ENCODE peak calls at places on chromosomes 2 and 18, in nine cellular contexts. M is AG04450, L is Peyer's patch, O is adrenal gland, S is lower lobe of right lung, Y is heart left ventricle, C is upper lobe of right lung, N is tibial artery, X is ascending aorta. V is an unnamed sample.

GRCh38 chr2:1746174-1747064 is 2.1 kb upstream of the PXDN start:
- DNase-seq in X (peak), Y (peak), S (no peak), C (peak), M (no peak), N (no peak), O (no peak), L (no peak), V (no peak)

GRCh38 chr2:213476641-213477040 is 192.4 kb downstream of the SPAG16 start:
- DNase-seq in X (no peak), S (no peak), L (no peak), O (no peak), M (no peak), Y (no peak), C (no peak), N (no peak), V (no peak)

GRCh38 chr18:52903858-52904257 is 563.9 kb downstream of the DCC start:
- DNase-seq in O (peak), C (no peak), L (peak), M (no peak), N (no peak), X (no peak), Y (no peak), S (peak), V (no peak)

GRCh38 chr2:64812298-64812697 is 158.6 kb upstream of the SERTAD2 start:
- DNase-seq in X (no peak), C (no peak), S (no peak), O (no peak), Y (no peak), N (no peak), L (no peak), M (no peak), V (no peak)

GRCh38 chr18:2515408-2515807 is 55.9 kb downstream of the METTL4 start:
- DNase-seq in N (no peak), M (peak), Y (no peak), S (no peak), C (no peak), X (no peak), O (no peak), L (no peak), V (no peak)

GRCh38 chr2:128401680-128402079 is 83.0 kb upstream of the HS6ST1 start:
- DNase-seq in L (no peak), O (no peak), N (peak), X (peak), C (peak), M (no peak), S (no peak), Y (no peak), V (no peak)

GRCh38 chr2:224221455-224221913 is 180.4 kb downstream of the FAM124B start:
- DNase-seq in N (no peak), C (no peak), Y (no peak), S (no peak), O (no peak), L (no peak), X (no peak), M (peak), V (no peak)

GRCh38 chr2:167681646-167682045 is 565.7 kb downstream of the STK39 start:
- DNase-seq in N (no peak), M (no peak), Y (no peak), S (no peak), O (no peak), X (no peak), L (no peak), C (no peak), V (no peak)

GRCh38 chr2:49255325-49256023 is 101.2 kb upstream of the FSHR start:
- DNase-seq in N (no peak), O (no peak), X (no peak), S (no peak), L (no peak), M (no peak), Y (no peak), C (no peak), V (peak)

GRCh38 chr18:11154369-11154982 is 5.1 kb upstream of the PIEZO2 start:
- DNase-seq in Y (no peak), O (no peak), X (no peak), S (no peak), C (no peak), M (peak), L (no peak), N (no peak), V (no peak)

GRCh38 chr2:158539176-158539895 is 82.6 kb downstream of the PKP4 start:
- DNase-seq in O (no peak), M (peak), S (no peak), X (no peak), L (no peak), C (no peak), N (no peak), Y (no peak), V (peak)

GRCh38 chr2:134897932-134898331 is 20.7 kb upstream of the CCNT2 start:
- DNase-seq in N (no peak), X (no peak), M (no peak), Y (no peak), S (no peak), C (no peak), O (no peak), L (no peak), V (no peak)

GRCh38 chr2:224892574-224893204 is 149.6 kb downstream of the DOCK10 start:
- DNase-seq in X (no peak), S (no peak), N (no peak), C (no peak), O (no peak), M (no peak), Y (no peak), L (no peak), V (no peak)

GRCh38 chr2:215684448-215685217 is 248.8 kb upstream of the FN1 start:
- DNase-seq in M (no peak), L (no peak), X (no peak), Y (no peak), N (no peak), O (no peak), S (no peak), C (no peak), V (no peak)

GRCh38 chr2:53756644-53757043 is 11.0 kb upstream of the CHAC2 start:
- DNase-seq in Y (no peak), L (no peak), X (no peak), C (no peak), M (no peak), O (no peak), S (no peak), N (no peak), V (no peak)

GRCh38 chr2:240465268-240465764 is 29.9 kb downstream of the GPC1 start:
- DNase-seq in X (peak), L (no peak), Y (peak), S (peak), M (no peak), C (no peak), O (peak), N (peak), V (peak)

GRCh38 chr2:140338827-140339226 is 1558.6 kb upstream of the NXPH2 start:
- DNase-seq in N (no peak), Y (no peak), C (no peak), X (no peak), S (no peak), L (no peak), O (no peak), M (no peak), V (no peak)

GRCh38 chr2:36680012-36680411 is 16.5 kb upstream of the VIT start:
- DNase-seq in O (no peak), N (no peak), C (no peak), Y (no peak), L (no peak), M (no peak), S (no peak), X (no peak), V (no peak)

GRCh38 chr2:16291226-16291625 is 350.9 kb downstream of the MYCN start:
- DNase-seq in C (no peak), Y (no peak), X (no peak), O (no peak), S (no peak), M (no peak), L (no peak), N (no peak), V (no peak)

GRCh38 chr2:240564571-240565266 is 3.6 kb upstream of the RNPEPL1 start:
- DNase-seq in C (no peak), N (peak), O (peak), L (peak), X (no peak), S (no peak), Y (no peak), M (no peak), V (no peak)

GRCh38 chr2:102520009-102520408 is 47.0 kb downstream of the SLC9A4 start:
- DNase-seq in O (no peak), Y (no peak), N (no peak), L (peak), X (no peak), M (no peak), C (no peak), S (no peak), V (peak)

GRCh38 chr2:165952600-165953210 is 871 bp downstream of the TTC21B start:
- DNase-seq in O (no peak), Y (no peak), S (no peak), X (no peak), N (no peak), C (no peak), M (no peak), L (no peak), V (no peak)

GRCh38 chr18:39441648-39442047 is 1876.0 kb upstream of the CELF4 start:
- DNase-seq in C (no peak), O (no peak), X (no peak), M (no peak), Y (no peak), L (no peak), S (no peak), N (no peak), V (no peak)

GRCh38 chr2:143939976-143940375 is 579.9 kb downstream of the ZEB2 start:
- DNase-seq in O (no peak), M (no peak), Y (no peak), C (no peak), L (no peak), N (no peak), X (no peak), S (no peak), V (no peak)

GRCh38 chr2:231104115-231104713 is 20.6 kb downstream of the HTR2B start:
- DNase-seq in O (peak), Y (peak), M (peak), N (peak), L (peak), C (no peak), X (peak), S (no peak), V (peak)

GRCh38 chr18:9951022-9951859 is 37.4 kb downstream of the VAPA start:
- DNase-seq in O (no peak), M (peak), N (no peak), L (no peak), Y (no peak), S (no peak), X (no peak), C (no peak), V (no peak)

GRCh38 chr2:229575569-229576315 is 138.6 kb downstream of the DNER start:
- DNase-seq in X (no peak), L (no peak), S (no peak), O (no peak), N (no peak), M (no peak), Y (no peak), C (no peak), V (no peak)

GRCh38 chr18:28973324-28973723 is 796.4 kb upstream of the CDH2 start:
- DNase-seq in X (no peak), C (no peak), S (no peak), L (no peak), N (no peak), M (no peak), O (no peak), Y (no peak), V (no peak)

DNA sequence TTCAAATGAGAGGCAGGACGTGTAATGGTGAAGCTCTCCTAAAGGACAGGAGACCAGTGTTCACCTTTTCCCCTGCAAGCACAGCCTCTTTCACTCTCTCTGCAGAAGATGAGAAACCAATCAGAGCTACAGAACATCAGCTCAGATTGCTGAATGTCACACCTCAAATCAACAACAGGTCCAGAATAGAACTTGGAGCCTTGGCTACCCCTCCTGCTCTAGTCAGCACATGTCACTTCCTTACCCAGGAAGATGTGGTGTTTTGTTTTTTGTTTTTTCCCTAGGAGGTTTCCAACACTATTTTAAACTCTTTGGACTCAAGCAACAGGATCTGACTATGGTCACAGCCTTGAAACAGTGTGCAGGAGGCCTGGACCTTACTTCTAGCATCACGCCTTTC is 41.3 kb upstream of the PCBP1 start:
- DNase-seq in L (no peak), Y (no peak), M (no peak), O (no peak), N (no peak), C (no peak), S (no peak), X (no peak), V (no peak)
- H3K27ac ChIP-seq in L (peak), Y (peak), M (no peak), O (peak), N (no peak), C (peak), S (peak), X (no peak), V (no peak)

DNA sequence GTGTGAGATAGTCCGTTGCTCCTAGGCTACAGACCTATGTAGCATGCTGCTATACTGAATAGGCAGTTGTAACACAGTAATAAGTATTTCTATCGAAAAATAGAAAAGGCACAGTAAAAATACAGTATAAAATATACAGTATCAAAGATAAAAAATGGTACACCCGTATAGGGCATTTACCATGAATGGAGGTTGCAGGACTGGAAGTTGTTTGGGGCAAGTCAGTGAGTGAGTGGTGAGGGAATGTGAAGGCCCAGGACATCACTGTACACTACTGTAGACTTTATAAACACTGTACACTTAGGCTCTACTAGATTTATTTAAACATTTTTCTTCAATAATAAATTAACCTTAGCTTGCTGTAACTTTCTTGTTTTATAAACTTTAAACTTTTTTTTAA is 3.5 kb downstream of the MAP3K20 start:
- DNase-seq in S (no peak), O (no peak), X (no peak), Y (no peak), C (no peak), L (no peak), M (no peak), N (no peak), V (no peak)
- H3K27ac ChIP-seq in S (no peak), O (no peak), X (no peak), Y (peak), C (no peak), L (no peak), M (no peak), N (peak), V (no peak)

GRCh38 chr2:69947078-69947801 is 14.2 kb downstream of the ASPRV1 start:
- DNase-seq in L (no peak), X (no peak), O (no peak), N (no peak), C (no peak), M (no peak), Y (no peak), S (no peak), V (no peak)

GRCh38 chr2:69946351-69947077 is 14.9 kb downstream of the ASPRV1 start:
- DNase-seq in Y (no peak), C (no peak), N (no peak), S (no peak), L (no peak), O (no peak), M (no peak), X (no peak), V (no peak)

GRCh38 chr2:69945447-69945846 is 16.0 kb downstream of the ASPRV1 start:
- DNase-seq in S (peak), O (no peak), Y (peak), N (no peak), C (peak), M (no peak), L (no peak), X (no peak), V (no peak)

GRCh38 chr2:69943841-69944604 is 17.4 kb downstream of the ASPRV1 start:
- DNase-seq in C (no peak), Y (no peak), X (no peak), O (no peak), M (no peak), S (no peak), L (no peak), N (no peak), V (no peak)

DNA sequence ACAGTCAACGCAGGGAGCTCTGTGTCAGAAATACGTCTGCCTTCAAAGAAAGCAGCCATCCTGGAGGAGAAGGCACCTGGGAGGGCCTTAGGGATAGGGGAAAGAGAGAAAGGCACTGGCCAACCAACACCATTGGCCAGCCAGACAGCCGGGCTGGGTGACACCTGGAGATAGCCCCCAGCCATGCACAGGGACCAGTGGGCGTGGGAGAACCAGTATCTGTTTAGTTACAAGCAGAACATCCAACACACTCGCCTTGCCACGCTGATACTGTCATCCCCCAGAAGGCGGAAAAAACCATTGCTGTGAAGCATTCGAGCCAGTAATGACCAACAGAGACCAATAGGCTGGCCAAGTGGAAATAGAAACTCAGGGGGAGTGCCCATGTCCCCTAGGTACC is 15.5 kb downstream of the ASPRV1 start:
- DNase-seq in M (no peak), Y (no peak), X (no peak), C (no peak), S (no peak), O (no peak), N (no peak), L (no peak), V (no peak)
- H3K27ac ChIP-seq in M (no peak), Y (no peak), X (no peak), C (peak), S (peak), O (no peak), N (no peak), L (peak), V (no peak)

DNA sequence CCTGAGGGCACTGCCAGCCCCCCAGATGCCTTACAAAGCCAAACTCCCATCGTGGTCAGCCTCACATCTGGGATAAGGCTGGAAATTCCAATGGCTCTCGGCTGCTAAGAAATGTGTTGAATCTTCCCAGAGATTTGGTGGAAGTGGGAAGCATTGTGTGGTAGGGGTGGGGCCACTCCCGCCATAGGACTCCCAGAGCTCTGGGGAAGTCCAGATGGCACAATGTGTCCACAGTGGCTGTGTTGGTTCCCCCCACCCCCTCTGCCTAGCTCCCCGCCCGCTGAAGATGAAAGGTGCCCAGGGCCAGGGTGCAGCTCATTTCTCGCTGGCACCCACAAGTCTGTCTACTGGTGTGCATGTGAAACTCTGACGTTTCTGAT is 199.3 kb downstream of the ZFP36L2 start:
- DNase-seq in C (no peak), O (no peak), S (no peak), M (no peak), L (peak), Y (peak), X (no peak), N (peak), V (no peak)
- H3K27ac ChIP-seq in C (no peak), O (no peak), S (no peak), M (no peak), L (peak), Y (peak), X (no peak), N (no peak), V (no peak)

V was measured in prostate gland.